ENCODE peak calls at places on chromosomes 1 and 21, in eight cellular contexts. B is left cardiac atrium; R is effector CD4-positive, alpha-beta T cell; X is tibial artery; C is NCI-H1092; J is adrenal gland; Q is astrocyte of the hippocampus; M is activated CD4-positive, alpha-beta T cell treated with anti-CD3 and anti-CD28 coated beads, Interleukin-2, amount 50 U/mL, for 1 hour. H is an unnamed sample.

GRCh38 chr21:42545745-42546144 is 32.1 kb downstream of the SLC37A1 start:
- DNase-seq in M (no peak), B (no peak), C (no peak), X (no peak), R (no peak), J (no peak), Q (no peak), H (no peak)

GRCh38 chr1:177340601-177341067 is 169.9 kb downstream of the BRINP2 start:
- DNase-seq in B (no peak), X (no peak), R (no peak), Q (no peak), C (no peak), J (no peak), M (no peak), H (no peak)

GRCh38 chr21:42474043-42474831 is 21.8 kb downstream of the RSPH1 start:
- DNase-seq in C (no peak), J (no peak), B (no peak), R (no peak), X (peak), M (no peak), Q (peak), H (peak)

GRCh38 chr1:187680823-187681222 is 852.1 kb downstream of the PLA2G4A start:
- DNase-seq in Q (peak), M (no peak), B (no peak), J (no peak), X (no peak), R (no peak), C (no peak), H (no peak)

GRCh38 chr1:188895611-188896010 is 1582.1 kb downstream of the BRINP3 start:
- DNase-seq in M (no peak), Q (no peak), J (no peak), R (no peak), C (no peak), B (no peak), X (no peak), H (no peak)

GRCh38 chr1:39576016-39576657 is 453 bp downstream of the PABPC4 start:
- DNase-seq in B (peak), M (peak), C (peak), Q (peak), X (no peak), R (peak), J (peak), H (no peak)

GRCh38 chr1:12153181-12153785 is 13.5 kb upstream of the TNFRSF1B start:
- DNase-seq in M (no peak), X (peak), R (no peak), Q (peak), J (peak), C (no peak), B (peak), H (no peak)

GRCh38 chr1:241423541-241424479 is 66.8 kb upstream of the RGS7 start:
- DNase-seq in M (no peak), X (no peak), B (peak), J (peak), R (no peak), C (peak), Q (peak), H (no peak)

GRCh38 chr1:227945891-227946623 is 1.7 kb downstream of the WNT9A start:
- DNase-seq in Q (peak), M (no peak), J (peak), R (no peak), C (no peak), B (peak), X (peak), H (peak)

GRCh38 chr1:203316626-203317093 is 11.3 kb downstream of the BTG2 start:
- DNase-seq in M (no peak), J (no peak), C (no peak), R (no peak), B (peak), Q (peak), X (no peak), H (peak)

GRCh38 chr1:53851571-53852282 is 13.6 kb upstream of the NDC1 start:
- DNase-seq in M (no peak), R (no peak), J (no peak), X (no peak), C (no peak), Q (no peak), B (no peak), H (no peak)